ENCODE peak calls at places on chromosomes 1 and 21, in seven cellular contexts. D is activated CD4-positive, alpha-beta memory T cell treated with anti-CD3 and anti-CD28 coated beads, Interleukin-2, amount 10 ng/mL, durations not matched to agents 7 days and 5 days; S is neural crest cell; N is EH; O is NAMALWA; M is activated T-cell treated with anti-CD3 and anti-CD28 coated beads, Interleukin-2, amount 50 U/mL, for 72 hours; A is stimulated activated CD8-positive, alpha-beta memory T cell treated with anti-CD3 and anti-CD28 coated beads, Interleukin-7, amount 100 ng/mL, for 24 hours. F is an unnamed sample.

GRCh38 chr1:42003433-42003832 is 84.7 kb upstream of the HIVEP3 start:
- DNase-seq in O (no peak), D (no peak), A (no peak), S (no peak), N (no peak), M (no peak), F (peak; percentile 76)

GRCh38 chr21:16084776-16085364 is 355.1 kb downstream of the USP25 start:
- DNase-seq in A (no peak), S (no peak), D (no peak), N (peak; percentile 52), M (no peak), O (no peak), F (no peak)

GRCh38 chr1:223765036-223765718 is 52.8 kb downstream of the CAPN2 start:
- DNase-seq in M (no peak), A (no peak), O (no peak), N (peak; percentile 69), S (peak; percentile 25), D (no peak), F (no peak)

GRCh38 chr1:99218999-99219398 is 45.3 kb upstream of the PLPPR4 start:
- DNase-seq in M (no peak), D (no peak), S (no peak), A (no peak), O (peak; percentile 34), N (no peak), F (no peak)

GRCh38 chr1:180988221-180988826 is 34.3 kb downstream of the STX6 start:
- DNase-seq in O (no peak), D (no peak), N (no peak), A (no peak), M (no peak), S (no peak), F (no peak)

GRCh38 chr1:46804027-46804889 is 5.4 kb downstream of the CYP4B1 start:
- DNase-seq in S (no peak), O (no peak), D (no peak), A (no peak), N (no peak), M (no peak), F (no peak)

GRCh38 chr1:228487336-228488106 is at the start of gene RNF187:
- DNase-seq in N (no peak), S (peak; percentile 92), A (peak; percentile 74), D (peak; percentile 55), O (peak; percentile 51), M (peak; percentile 52), F (peak; percentile 93)

GRCh38 chr1:150513275-150513885 is 2.2 kb upstream of the FALEC start:
- DNase-seq in S (no peak), A (no peak), N (peak; percentile 38), O (peak; percentile 72), M (no peak), D (no peak), F (no peak)